ENCODE peak calls at places on chromosome 15, in seven cellular contexts. A is nephron progenitor cell; W is substantia nigra; V is astrocyte of the cerebellum; X is activated naive CD4-positive, alpha-beta T cell; Q is suprapubic skin; R is left lobe of liver. M is an unnamed sample.

GRCh38 chr15:44427756-44428724 is 611 bp downstream of the CTDSPL2 start:
- DNase-seq in A (peak), V (peak), X (no peak), R (no peak), Q (no peak), W (no peak), M (peak)

GRCh38 chr15:34861216-34861615 is 65.9 kb upstream of the ACTC1 start:
- DNase-seq in A (no peak), Q (no peak), R (no peak), W (no peak), V (no peak), X (no peak), M (no peak)

GRCh38 chr15:33701304-33701696 is 267.0 kb upstream of the CHRM5 start:
- DNase-seq in R (no peak), X (no peak), Q (no peak), A (no peak), V (no peak), W (no peak), M (no peak)

GRCh38 chr15:72340366-72340765 is 20.4 kb upstream of the CELF6 start:
- DNase-seq in R (no peak), A (no peak), X (no peak), Q (no peak), W (no peak), V (no peak), M (no peak)

GRCh38 chr15:85672338-85673097 is 122.2 kb downstream of the KLHL25 start:
- DNase-seq in A (no peak), R (no peak), Q (no peak), W (no peak), V (no peak), X (no peak), M (no peak)

GRCh38 chr15:25179673-25180511 is 225.1 kb downstream of the SNRPN start:
- DNase-seq in Q (peak), W (no peak), X (no peak), R (peak), A (no peak), V (no peak), M (no peak)

GRCh38 chr15:57227181-57227580 is 149.1 kb upstream of the CGNL1 start:
- DNase-seq in V (no peak), X (no peak), R (no peak), W (no peak), A (no peak), Q (no peak), M (no peak)

GRCh38 chr15:62439543-62440016 is 274.5 kb upstream of the C2CD4B start:
- DNase-seq in X (no peak), Q (no peak), W (no peak), V (no peak), R (no peak), A (no peak), M (no peak)

GRCh38 chr15:49301562-49301961 is 121.5 kb upstream of the FGF7 start:
- DNase-seq in Q (no peak), X (no peak), R (no peak), W (no peak), A (no peak), V (no peak), M (no peak)

GRCh38 chr15:82803793-82804574 is 1.9 kb downstream of the FSD2 start:
- DNase-seq in V (no peak), W (no peak), R (no peak), A (no peak), X (no peak), Q (no peak), M (no peak)

GRCh38 chr15:55742498-55742926 is 440 bp downstream of the PRTG start:
- DNase-seq in W (peak), V (no peak), R (no peak), A (no peak), X (no peak), Q (no peak), M (no peak)

GRCh38 chr15:64990168-64990470 is 405 bp upstream of the SPG21 start:
- DNase-seq in V (no peak), A (no peak), X (no peak), W (no peak), R (no peak), Q (no peak), M (no peak)

GRCh38 chr15:66827039-66827697 is 125.1 kb downstream of the SMAD6 start:
- DNase-seq in W (no peak), X (no peak), A (no peak), R (no peak), V (no peak), Q (peak), M (no peak)

GRCh38 chr15:77013786-77014136 is 18.8 kb downstream of the PSTPIP1 start:
- DNase-seq in V (no peak), W (no peak), R (no peak), A (no peak), X (peak), Q (no peak), M (no peak)

GRCh38 chr15:83983634-83984458 is 251.7 kb upstream of the GOLGA6L4 start:
- DNase-seq in X (no peak), Q (no peak), V (no peak), W (no peak), R (no peak), A (no peak), M (no peak)

GRCh38 chr15:79994651-79995050 is 23.7 kb upstream of the BCL2A1 start:
- DNase-seq in W (no peak), V (no peak), A (no peak), Q (no peak), R (peak), X (no peak), M (no peak)